ENCODE peak calls at places on chromosomes 4 and X, in five cellular contexts. One of them, this sample, is unnamed.

GRCh38 chr4:85106805-85107336 is 140.4 kb upstream of the WDFY3 start:
- DNase-seq in OCI-LY7: no peak
- DNase-seq in SK-N-SH: no peak
- DNase-seq in cardiac fibroblast: no peak
- DNase-seq in kidney epithelial cell: no peak
- DNase-seq in this sample: no peak

GRCh38 chr4:180789929-180790328 is 1453.3 kb upstream of the TENM3 start:
- DNase-seq in kidney epithelial cell: no peak
- DNase-seq in OCI-LY7: no peak
- DNase-seq in SK-N-SH: no peak
- DNase-seq in cardiac fibroblast: no peak
- DNase-seq in this sample: no peak

GRCh38 chrX:117508021-117508420 is 608.6 kb downstream of the KLHL13 start:
- DNase-seq in SK-N-SH: no peak
- DNase-seq in kidney epithelial cell: no peak
- DNase-seq in OCI-LY7: no peak
- DNase-seq in cardiac fibroblast: no peak
- DNase-seq in this sample: no peak

GRCh38 chr4:156642161-156642560 is 329.4 kb downstream of the PDGFC start:
- DNase-seq in OCI-LY7: no peak
- DNase-seq in kidney epithelial cell: no peak
- DNase-seq in cardiac fibroblast: peak
- DNase-seq in SK-N-SH: no peak
- DNase-seq in this sample: no peak

GRCh38 chr4:8207314-8207713 is 8.2 kb downstream of the SH3TC1 start:
- DNase-seq in kidney epithelial cell: no peak
- DNase-seq in cardiac fibroblast: no peak
- DNase-seq in OCI-LY7: no peak
- DNase-seq in SK-N-SH: no peak
- DNase-seq in this sample: no peak

GRCh38 chrX:115561605-115562491 is 874 bp downstream of the PLS3 start:
- DNase-seq in OCI-LY7: no peak
- DNase-seq in SK-N-SH: peak
- DNase-seq in kidney epithelial cell: no peak
- DNase-seq in cardiac fibroblast: peak
- DNase-seq in this sample: peak

GRCh38 chr4:57605374-57605773 is 495.2 kb upstream of the IGFBP7 start:
- DNase-seq in SK-N-SH: no peak
- DNase-seq in kidney epithelial cell: no peak
- DNase-seq in OCI-LY7: no peak
- DNase-seq in cardiac fibroblast: no peak
- DNase-seq in this sample: no peak

GRCh38 chr4:163350672-163351071 is 7.0 kb downstream of the NPY5R start:
- DNase-seq in cardiac fibroblast: no peak
- DNase-seq in kidney epithelial cell: peak
- DNase-seq in SK-N-SH: no peak
- DNase-seq in OCI-LY7: no peak
- DNase-seq in this sample: no peak

GRCh38 chr4:138103597-138104461 is 138.3 kb downstream of the SLC7A11 start:
- DNase-seq in OCI-LY7: no peak
- DNase-seq in cardiac fibroblast: no peak
- DNase-seq in kidney epithelial cell: no peak
- DNase-seq in SK-N-SH: no peak
- DNase-seq in this sample: no peak

GRCh38 chr4:40564815-40565505 is 64.7 kb downstream of the RBM47 start:
- DNase-seq in cardiac fibroblast: no peak
- DNase-seq in OCI-LY7: peak
- DNase-seq in kidney epithelial cell: no peak
- DNase-seq in SK-N-SH: no peak
- DNase-seq in this sample: no peak

GRCh38 chrX:41559662-41560061 is 112.5 kb downstream of the NYX start:
- DNase-seq in OCI-LY7: no peak
- DNase-seq in kidney epithelial cell: peak
- DNase-seq in cardiac fibroblast: peak
- DNase-seq in SK-N-SH: no peak
- DNase-seq in this sample: peak

GRCh38 chr4:93396274-93396673 is 432.3 kb upstream of the ATOH1 start:
- DNase-seq in cardiac fibroblast: peak
- DNase-seq in OCI-LY7: no peak
- DNase-seq in kidney epithelial cell: peak
- DNase-seq in SK-N-SH: no peak
- DNase-seq in this sample: peak

GRCh38 chr4:142353149-142353738 is 492.9 kb downstream of the INPP4B start:
- DNase-seq in SK-N-SH: no peak
- DNase-seq in OCI-LY7: peak
- DNase-seq in cardiac fibroblast: peak
- DNase-seq in kidney epithelial cell: peak
- DNase-seq in this sample: peak

GRCh38 chr4:8117278-8117682 is 41.3 kb downstream of the ABLIM2 start:
- DNase-seq in kidney epithelial cell: no peak
- DNase-seq in cardiac fibroblast: peak
- DNase-seq in SK-N-SH: peak
- DNase-seq in OCI-LY7: peak
- DNase-seq in this sample: peak

GRCh38 chr4:88858752-88859151 is 161.1 kb upstream of the NAP1L5 start:
- DNase-seq in OCI-LY7: peak
- DNase-seq in cardiac fibroblast: no peak
- DNase-seq in kidney epithelial cell: no peak
- DNase-seq in SK-N-SH: no peak
- DNase-seq in this sample: no peak

GRCh38 chr4:184649971-184650855 is 675 bp downstream of the PRIMPOL start:
- DNase-seq in OCI-LY7: peak
- DNase-seq in cardiac fibroblast: peak
- DNase-seq in kidney epithelial cell: no peak
- DNase-seq in SK-N-SH: peak
- DNase-seq in this sample: peak

GRCh38 chr4:152044341-152044740 is 283.5 kb upstream of the GATB start:
- DNase-seq in OCI-LY7: no peak
- DNase-seq in kidney epithelial cell: no peak
- DNase-seq in cardiac fibroblast: no peak
- DNase-seq in SK-N-SH: no peak
- DNase-seq in this sample: no peak

GRCh38 chr4:504076-504475 is 5.1 kb downstream of the PIGG start:
- DNase-seq in OCI-LY7: no peak
- DNase-seq in SK-N-SH: no peak
- DNase-seq in kidney epithelial cell: peak
- DNase-seq in cardiac fibroblast: peak
- DNase-seq in this sample: peak

GRCh38 chrX:153494541-153495361 is at the start of gene BGN:
- DNase-seq in cardiac fibroblast: peak
- DNase-seq in OCI-LY7: no peak
- DNase-seq in kidney epithelial cell: no peak
- DNase-seq in SK-N-SH: peak
- DNase-seq in this sample: peak

DNA sequence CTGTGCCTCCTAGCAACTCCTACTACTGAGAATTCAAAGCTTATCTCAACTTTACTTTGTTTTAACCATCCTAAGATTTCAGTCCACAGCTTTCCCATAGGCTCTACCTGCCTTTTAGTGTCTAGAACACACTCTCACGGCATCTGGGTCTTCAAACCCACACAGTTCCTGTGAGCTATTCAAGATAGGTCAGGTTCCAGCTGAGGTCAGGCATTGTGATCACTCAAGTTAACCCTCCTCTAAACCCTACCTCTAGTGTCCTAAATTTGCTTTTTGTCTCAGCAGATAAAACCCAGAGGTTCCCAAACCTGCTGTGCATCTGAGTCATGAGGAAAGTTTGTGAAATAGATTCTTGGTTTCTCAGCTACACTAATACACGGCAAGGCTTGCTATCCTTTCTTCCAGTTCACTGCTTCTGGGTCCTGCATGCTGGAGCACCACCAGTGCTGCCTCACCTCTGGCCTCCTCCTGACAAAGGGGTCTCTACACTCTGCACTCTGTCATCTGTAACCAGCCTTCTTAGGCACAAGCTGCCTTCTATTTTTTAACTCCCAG is 324.6 kb upstream of the MAGEB2 start:
- DNase-seq in cardiac fibroblast: no peak
- DNase-seq in SK-N-SH: no peak
- DNase-seq in OCI-LY7: no peak
- DNase-seq in kidney epithelial cell: no peak
- DNase-seq in this sample: no peak
- H3K4me3 ChIP-seq in cardiac fibroblast: no peak
- H3K4me3 ChIP-seq in SK-N-SH: no peak
- H3K4me3 ChIP-seq in OCI-LY7: no peak
- H3K4me3 ChIP-seq in kidney epithelial cell: no peak
- H3K4me3 ChIP-seq in this sample: no peak

GRCh38 chrX:21839334-21840198 is at the start of gene MBTPS2:
- DNase-seq in kidney epithelial cell: peak
- DNase-seq in SK-N-SH: peak
- DNase-seq in cardiac fibroblast: peak
- DNase-seq in OCI-LY7: peak
- DNase-seq in this sample: peak
- TF ChIP-seq CTCF in kidney epithelial cell: peak
- TF ChIP-seq CTCF in SK-N-SH: peak
- TF ChIP-seq CTCF in cardiac fibroblast: no peak
- TF ChIP-seq CTCF in OCI-LY7: peak
- TF ChIP-seq CTCF in this sample: peak

GRCh38 chrX:30597258-30598012 is 19.9 kb upstream of the TASL start:
- DNase-seq in OCI-LY7: peak
- DNase-seq in cardiac fibroblast: no peak
- DNase-seq in kidney epithelial cell: no peak
- DNase-seq in SK-N-SH: no peak
- DNase-seq in this sample: no peak

GRCh38 chrX:30592846-30593245 is 15.3 kb upstream of the TASL start:
- DNase-seq in OCI-LY7: no peak
- DNase-seq in SK-N-SH: no peak
- DNase-seq in cardiac fibroblast: no peak
- DNase-seq in kidney epithelial cell: no peak
- DNase-seq in this sample: no peak

GRCh38 chrX:30590368-30590767 is 12.8 kb upstream of the TASL start:
- DNase-seq in SK-N-SH: no peak
- DNase-seq in OCI-LY7: no peak
- DNase-seq in kidney epithelial cell: no peak
- DNase-seq in cardiac fibroblast: no peak
- DNase-seq in this sample: no peak

GRCh38 chrX:30589146-30589888 is 11.8 kb upstream of the TASL start:
- DNase-seq in kidney epithelial cell: no peak
- DNase-seq in SK-N-SH: no peak
- DNase-seq in OCI-LY7: no peak
- DNase-seq in cardiac fibroblast: no peak
- DNase-seq in this sample: no peak

GRCh38 chrX:30593435-30594200 is 16.1 kb upstream of the TASL start:
- DNase-seq in kidney epithelial cell: no peak
- DNase-seq in cardiac fibroblast: no peak
- DNase-seq in SK-N-SH: no peak
- DNase-seq in OCI-LY7: peak
- DNase-seq in this sample: no peak
- H3K4me3 ChIP-seq in kidney epithelial cell: no peak
- H3K4me3 ChIP-seq in cardiac fibroblast: no peak
- H3K4me3 ChIP-seq in SK-N-SH: no peak
- H3K4me3 ChIP-seq in OCI-LY7: no peak
- H3K4me3 ChIP-seq in this sample: no peak

GRCh38 chrX:155216179-155216939 is at the start of gene VBP1:
- DNase-seq in kidney epithelial cell: peak
- DNase-seq in OCI-LY7: peak
- DNase-seq in cardiac fibroblast: peak
- DNase-seq in SK-N-SH: peak
- DNase-seq in this sample: peak
- TF ChIP-seq CTCF in kidney epithelial cell: peak
- TF ChIP-seq CTCF in OCI-LY7: peak
- TF ChIP-seq CTCF in cardiac fibroblast: peak
- TF ChIP-seq CTCF in SK-N-SH: peak
- TF ChIP-seq CTCF in this sample: peak

DNA sequence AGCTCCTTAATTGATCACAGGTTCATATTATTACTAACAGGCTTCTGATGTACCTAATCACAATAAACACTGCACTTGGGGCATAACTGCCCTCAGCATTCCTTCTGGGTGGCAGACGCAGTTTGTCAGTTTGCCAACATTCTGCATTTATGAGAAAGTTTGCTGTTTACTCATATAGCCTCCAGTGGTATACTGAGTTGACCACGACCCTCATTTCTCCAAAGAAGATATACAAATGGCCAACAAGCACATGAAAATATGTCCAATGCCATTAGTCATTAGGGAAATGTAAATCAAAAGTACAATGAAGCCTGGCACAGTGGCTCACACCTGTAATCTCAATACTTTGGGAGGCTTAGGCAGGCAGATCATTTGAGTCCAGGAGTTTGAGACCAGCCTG is 26.3 kb downstream of the EFHC2 start:
- DNase-seq in SK-N-SH: no peak
- DNase-seq in OCI-LY7: no peak
- DNase-seq in kidney epithelial cell: no peak
- DNase-seq in cardiac fibroblast: no peak
- DNase-seq in this sample: no peak
- H3K4me3 ChIP-seq in SK-N-SH: no peak
- H3K4me3 ChIP-seq in OCI-LY7: no peak
- H3K4me3 ChIP-seq in kidney epithelial cell: no peak
- H3K4me3 ChIP-seq in cardiac fibroblast: no peak
- H3K4me3 ChIP-seq in this sample: no peak

DNA sequence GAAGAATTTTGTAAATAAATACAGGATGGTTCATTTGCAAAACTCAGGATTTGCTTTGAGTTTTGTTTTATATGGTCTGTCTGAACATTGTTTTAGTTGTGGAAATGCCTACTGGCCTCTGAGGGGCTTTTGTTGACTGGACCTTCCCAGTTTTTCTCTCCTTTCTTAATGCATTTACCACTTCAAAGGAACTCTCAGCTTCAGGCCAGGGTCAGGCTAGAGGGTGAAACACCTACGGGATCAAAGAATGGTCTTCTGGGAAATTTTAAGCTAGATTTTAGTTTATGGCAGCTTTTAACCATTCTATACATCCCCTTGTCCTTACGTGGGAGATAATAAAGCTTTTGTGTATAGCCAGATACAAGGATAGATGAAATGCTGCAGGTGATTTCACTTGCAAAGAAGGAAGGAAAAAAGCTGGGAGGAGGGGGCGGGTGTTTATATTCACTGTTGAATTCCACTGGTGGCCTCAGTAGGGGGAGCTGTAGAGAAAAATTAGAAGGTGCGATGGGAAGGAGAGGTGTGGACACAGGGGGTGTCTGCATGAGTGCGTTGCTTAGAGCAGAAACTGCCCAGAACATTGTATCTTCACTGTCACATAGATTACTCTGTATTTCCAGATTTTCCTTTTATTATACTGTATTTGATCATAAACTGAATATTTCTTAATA is 151.8 kb downstream of the TSPAN5 start:
- DNase-seq in cardiac fibroblast: no peak
- DNase-seq in OCI-LY7: no peak
- DNase-seq in kidney epithelial cell: no peak
- DNase-seq in SK-N-SH: peak
- DNase-seq in this sample: no peak
- TF ChIP-seq CTCF in cardiac fibroblast: peak
- TF ChIP-seq CTCF in OCI-LY7: peak
- TF ChIP-seq CTCF in kidney epithelial cell: peak
- TF ChIP-seq CTCF in SK-N-SH: peak
- TF ChIP-seq CTCF in this sample: peak

GRCh38 chrX:56233682-56234081 is 1.5 kb downstream of the KLF8 start:
- DNase-seq in cardiac fibroblast: peak
- DNase-seq in SK-N-SH: no peak
- DNase-seq in OCI-LY7: no peak
- DNase-seq in kidney epithelial cell: peak
- DNase-seq in this sample: peak
- H3K4me3 ChIP-seq in cardiac fibroblast: peak
- H3K4me3 ChIP-seq in SK-N-SH: no peak
- H3K4me3 ChIP-seq in OCI-LY7: no peak
- H3K4me3 ChIP-seq in kidney epithelial cell: no peak
- H3K4me3 ChIP-seq in this sample: no peak

This sample was measured in fibroblast of pulmonary artery.